ENCODE peak calls at places on chromosomes 6 and 20, in eight cellular contexts. N is A549; B is sigmoid colon; J is activated CD4-positive, alpha-beta T cell treated with anti-CD3 and anti-CD28 coated beads, Interleukin-2, amount 50 U/mL, for 1 hour; R is NCI-H2171; V is H7; A is HS-27A; K is GM03348. S is an unnamed sample.

GRCh38 chr6:113596907-113597583 is 260.1 kb upstream of the MARCKS start:
- DNase-seq in N (no peak), B (no peak), J (no peak), R (peak), V (no peak), A (no peak), K (peak), S (no peak)

GRCh38 chr6:42923656-42924055 is 5.6 kb upstream of the CNPY3 start:
- DNase-seq in N (no peak), B (no peak), J (no peak), R (no peak), V (peak), A (no peak), K (peak), S (no peak)

GRCh38 chr6:163490826-163491577 is 76.5 kb downstream of the QKI start:
- DNase-seq in N (peak), B (peak), J (no peak), R (no peak), V (no peak), A (no peak), K (no peak), S (no peak)

GRCh38 chr6:145155411-145155810 is 579.9 kb downstream of the EPM2A start:
- DNase-seq in N (no peak), B (no peak), J (no peak), R (no peak), V (no peak), A (no peak), K (no peak), S (no peak)

GRCh38 chr20:59726196-59726595 is 121.9 kb downstream of the PHACTR3 start:
- DNase-seq in N (no peak), B (no peak), J (no peak), R (no peak), V (no peak), A (no peak), K (no peak), S (no peak)

GRCh38 chr20:22213271-22213670 is 371.1 kb downstream of the FOXA2 start:
- DNase-seq in N (no peak), B (no peak), J (no peak), R (no peak), V (no peak), A (no peak), K (no peak), S (no peak)

GRCh38 chr20:49712918-49713778 is 530 bp downstream of the B4GALT5 start:
- DNase-seq in N (peak), B (peak), J (peak), R (peak), V (peak), A (no peak), K (peak), S (no peak)

GRCh38 chr6:169097336-169098052 is 156.2 kb downstream of the THBS2 start:
- DNase-seq in N (no peak), B (no peak), J (no peak), R (no peak), V (no peak), A (peak), K (no peak), S (no peak)

GRCh38 chr6:10511477-10511876 is 9.7 kb upstream of the GCNT2 start:
- DNase-seq in N (no peak), B (no peak), J (no peak), R (no peak), V (no peak), A (no peak), K (no peak), S (no peak)

GRCh38 chr6:143694560-143694959 is 16.8 kb downstream of the PHACTR2 start:
- DNase-seq in N (no peak), B (no peak), J (no peak), R (no peak), V (no peak), A (no peak), K (no peak), S (no peak)

GRCh38 chr6:4059115-4059777 is 19.7 kb downstream of the FAM217A start:
- DNase-seq in N (peak), B (no peak), J (peak), R (no peak), V (no peak), A (peak), K (peak), S (peak)

GRCh38 chr6:170147832-170148708 is 142.8 kb downstream of the DLL1 start:
- DNase-seq in N (no peak), B (peak), J (peak), R (peak), V (peak), A (no peak), K (no peak), S (no peak)

GRCh38 chr6:132520953-132521352 is 8.0 kb upstream of the STX7 start:
- DNase-seq in N (no peak), B (no peak), J (no peak), R (no peak), V (no peak), A (no peak), K (no peak), S (no peak)

GRCh38 chr6:52610745-52611355 is 34.0 kb upstream of the TRAM2 start:
- DNase-seq in N (no peak), B (no peak), J (no peak), R (no peak), V (no peak), A (no peak), K (peak), S (no peak)

GRCh38 chr6:126923807-126924206 is 194.7 kb upstream of the RSPO3 start:
- DNase-seq in N (no peak), B (no peak), J (no peak), R (no peak), V (no peak), A (no peak), K (no peak), S (no peak)

GRCh38 chr6:47391675-47392074 is 82.0 kb upstream of the TNFRSF21 start:
- DNase-seq in N (no peak), B (no peak), J (no peak), R (no peak), V (no peak), A (no peak), K (no peak), S (no peak)

GRCh38 chr6:12296255-12296573 is 6.1 kb downstream of the EDN1 start:
- DNase-seq in N (peak), B (no peak), J (no peak), R (no peak), V (no peak), A (peak), K (peak), S (no peak)

GRCh38 chr20:62304331-62305148 is 1.7 kb downstream of the ADRM1 start:
- DNase-seq in N (peak), B (no peak), J (no peak), R (no peak), V (no peak), A (no peak), K (no peak), S (no peak)

GRCh38 chr6:169238766-169239165 is 14.9 kb downstream of the THBS2 start:
- DNase-seq in N (no peak), B (no peak), J (no peak), R (no peak), V (no peak), A (no peak), K (no peak), S (no peak)

GRCh38 chr20:53070714-53071392 is 98.7 kb downstream of the TSHZ2 start:
- DNase-seq in N (no peak), B (no peak), J (no peak), R (no peak), V (no peak), A (no peak), K (no peak), S (no peak)

GRCh38 chr6:153162646-153163045 is 31.6 kb upstream of the RGS17 start:
- DNase-seq in N (no peak), B (no peak), J (no peak), R (no peak), V (no peak), A (no peak), K (no peak), S (no peak)

GRCh38 chr6:30890646-30891449 is 6.5 kb downstream of the DDR1 start:
- DNase-seq in N (no peak), B (no peak), J (no peak), R (no peak), V (peak), A (no peak), K (no peak), S (no peak)

GRCh38 chr6:71383891-71384489 is 95.4 kb downstream of the OGFRL1 start:
- DNase-seq in N (no peak), B (no peak), J (no peak), R (peak), V (peak), A (no peak), K (no peak), S (no peak)

GRCh38 chr6:23349521-23350147 is 776.4 kb upstream of the NRSN1 start:
- DNase-seq in N (peak), B (no peak), J (no peak), R (no peak), V (no peak), A (peak), K (peak), S (no peak)

GRCh38 chr20:9225879-9226278 is 157.0 kb downstream of the PLCB4 start:
- DNase-seq in N (no peak), B (no peak), J (no peak), R (no peak), V (no peak), A (no peak), K (no peak), S (no peak)

GRCh38 chr20:45104786-45105185 is 3.9 kb upstream of the KCNS1 start:
- DNase-seq in N (no peak), B (no peak), J (no peak), R (no peak), V (no peak), A (peak), K (peak), S (no peak)

GRCh38 chr20:41373851-41374567 is 7.4 kb upstream of the EMILIN3 start:
- DNase-seq in N (no peak), B (no peak), J (no peak), R (no peak), V (no peak), A (no peak), K (no peak), S (no peak)

GRCh38 chr6:70281923-70282902 is 20.7 kb downstream of the COL9A1 start:
- DNase-seq in N (no peak), B (no peak), J (no peak), R (no peak), V (peak), A (no peak), K (peak), S (no peak)

GRCh38 chr6:25010917-25011625 is 75.3 kb upstream of the RIPOR2 start:
- DNase-seq in N (no peak), B (no peak), J (no peak), R (no peak), V (no peak), A (peak), K (peak), S (no peak)

GRCh38 chr6:32819729-32820128 is 2.9 kb upstream of the HLA-DOB start:
- DNase-seq in N (no peak), B (no peak), J (no peak), R (no peak), V (no peak), A (no peak), K (peak), S (no peak)

GRCh38 chr20:51910202-51911050 is 108.1 kb upstream of the SALL4 start:
- DNase-seq in N (peak), B (no peak), J (no peak), R (no peak), V (peak), A (no peak), K (no peak), S (no peak)